ENCODE peak calls at places on chromosomes 5 and 9, in five cellular contexts. J is cardiac muscle cell, D is A549, R is left ventricle myocardium inferior, A is heart right ventricle. G is an unnamed sample.

GRCh38 chr9:124122813-124123462 is 111.4 kb downstream of the LHX2 start:
- DNase-seq in A (no peak), D (no peak), J (peak), R (no peak), G (peak)

GRCh38 chr9:34252016-34252415 is 73.2 kb downstream of the UBAP1 start:
- DNase-seq in D (no peak), J (peak), A (no peak), R (no peak), G (peak)

GRCh38 chr9:88791105-88791805 is 200.0 kb upstream of the S1PR3 start:
- DNase-seq in D (no peak), R (no peak), A (no peak), J (peak), G (peak)

GRCh38 chr5:131943914-131944313 is 1.5 kb downstream of the MEIKIN start:
- DNase-seq in A (no peak), D (no peak), J (no peak), R (no peak), G (no peak)

GRCh38 chr9:96478829-96479371 is 28.9 kb downstream of the HABP4 start:
- DNase-seq in D (no peak), J (peak), A (no peak), R (no peak), G (no peak)

GRCh38 chr5:1169608-1170115 is 31.7 kb upstream of the SLC6A19 start:
- DNase-seq in J (no peak), A (no peak), R (no peak), D (no peak), G (no peak)

GRCh38 chr9:123784513-123784912 is 145.4 kb downstream of the DENND1A start:
- DNase-seq in D (no peak), R (no peak), A (no peak), J (peak), G (peak)

GRCh38 chr5:65822696-65823095 is 100.7 kb downstream of the NLN start:
- DNase-seq in A (no peak), R (no peak), D (no peak), J (no peak), G (no peak)

GRCh38 chr5:114434396-114435219 is 72.7 kb downstream of the KCNN2 start:
- DNase-seq in D (no peak), A (no peak), R (no peak), J (no peak), G (no peak)

GRCh38 chr5:35066260-35066795 is 18.6 kb upstream of the AGXT2 start:
- DNase-seq in D (no peak), J (no peak), A (no peak), R (no peak), G (no peak)

GRCh38 chr9:13626601-13627000 is 347.1 kb upstream of the MPDZ start:
- DNase-seq in A (no peak), R (no peak), J (no peak), D (no peak), G (no peak)

GRCh38 chr9:129798973-129799372 is 4.0 kb upstream of the TOR1B start:
- DNase-seq in J (no peak), A (no peak), D (no peak), R (no peak), G (no peak)

GRCh38 chr9:129801504-129801903 is 1.5 kb upstream of the TOR1B start:
- DNase-seq in J (no peak), D (no peak), R (no peak), A (no peak), G (no peak)

GRCh38 chr9:129803679-129804065 is 688 bp downstream of the TOR1B start:
- DNase-seq in D (no peak), R (no peak), J (no peak), A (no peak), G (no peak)

GRCh38 chr9:129806126-129806525 is 3.1 kb downstream of the TOR1B start:
- DNase-seq in D (no peak), A (no peak), J (no peak), R (no peak), G (no peak)

DNA sequence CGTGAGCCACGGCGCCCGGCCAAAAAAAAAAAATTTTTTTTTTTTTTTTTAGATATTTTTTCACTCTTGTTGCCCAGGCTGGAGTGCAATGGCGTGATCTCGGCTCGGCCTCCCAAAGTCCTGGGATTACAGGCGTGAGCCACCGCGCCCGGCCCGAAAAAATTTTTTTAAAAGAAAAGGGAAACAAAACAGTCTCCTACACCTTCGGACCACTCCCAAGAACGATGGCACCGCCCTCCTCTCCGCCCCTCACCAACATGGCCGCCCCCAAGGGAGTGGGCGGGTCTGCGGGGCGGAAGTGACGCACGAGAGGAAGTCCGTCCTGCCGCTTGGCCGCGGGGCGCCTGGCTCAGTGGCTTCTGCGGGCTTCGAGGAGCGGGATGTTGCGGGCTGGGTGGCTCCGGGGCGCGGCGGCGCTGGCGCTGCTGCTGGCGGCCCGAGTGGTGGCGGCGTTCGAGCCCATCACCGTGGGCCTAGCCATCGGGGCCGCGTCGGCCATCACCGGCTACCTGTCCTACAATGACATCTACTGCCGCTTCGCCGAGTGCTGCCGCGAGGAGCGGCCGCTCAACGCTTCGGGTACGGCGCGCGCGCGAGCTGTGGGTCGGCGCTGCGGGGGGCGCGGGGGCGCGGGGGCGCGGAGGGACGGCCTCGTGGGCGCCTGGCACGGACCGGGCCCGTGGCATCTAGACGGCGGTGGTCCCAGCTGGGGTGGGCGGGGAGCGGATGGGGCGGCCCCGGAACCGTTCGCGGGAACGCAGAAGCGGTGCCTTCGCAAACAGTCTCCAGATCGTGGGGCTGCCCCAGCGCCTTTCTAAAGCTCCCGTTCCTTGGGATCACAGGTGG is at the start of gene TOR1B:
- DNase-seq in D (peak), A (peak), R (peak), J (peak), G (peak)
- H3K4me3 ChIP-seq in D (peak), A (peak), R (peak), J (peak), G (peak)

DNA sequence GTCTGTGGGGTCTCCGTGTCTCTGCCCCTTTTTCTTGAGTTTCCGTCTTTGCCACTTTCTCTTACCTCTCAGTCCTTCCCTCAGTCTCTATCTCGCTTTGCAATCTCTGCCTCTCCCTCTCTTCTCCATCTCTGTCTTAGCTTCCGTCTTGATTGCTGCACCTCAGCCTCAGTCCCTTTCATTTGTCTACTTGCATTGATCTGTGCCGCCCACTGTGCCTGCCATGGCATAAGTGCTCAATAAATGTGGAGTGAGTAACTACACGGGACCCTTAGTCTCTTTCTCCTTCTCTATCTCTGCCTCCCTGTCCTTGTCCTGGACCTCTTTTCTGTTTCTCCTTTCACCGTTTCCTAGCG is 6.6 kb downstream of the PCDHGC5 start:
- DNase-seq in D (no peak), A (no peak), R (no peak), J (no peak), G (no peak)
- H3K4me3 ChIP-seq in D (no peak), A (no peak), R (no peak), J (no peak), G (no peak)

DNA sequence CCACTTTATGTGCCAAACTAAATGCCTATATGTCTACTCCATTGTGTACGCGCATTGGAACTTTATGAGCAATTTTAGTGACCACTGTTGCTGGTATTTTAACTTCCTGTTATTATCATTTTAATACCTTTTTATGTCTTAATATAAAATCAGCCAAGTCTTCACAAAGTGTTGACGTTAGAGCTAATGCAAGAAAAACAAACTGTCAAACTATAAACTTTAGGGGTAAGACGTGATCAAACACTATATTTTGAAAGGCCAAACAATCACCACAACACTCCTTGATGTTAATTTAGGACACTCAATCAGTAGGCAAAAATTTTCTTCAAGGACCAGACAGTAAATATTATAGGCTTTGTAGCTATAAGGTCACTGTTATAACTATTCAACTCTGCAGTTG is 73.9 kb downstream of the PRELID2 start:
- DNase-seq in A (no peak), R (no peak), J (no peak), D (no peak), G (no peak)
- H3K4me3 ChIP-seq in A (no peak), R (no peak), J (no peak), D (no peak), G (no peak)

GRCh38 chr9:100581661-100582060 is 3.8 kb downstream of the CAVIN4 start:
- DNase-seq in J (no peak), D (no peak), R (no peak), A (no peak), G (no peak)
- H3K4me3 ChIP-seq in J (no peak), D (no peak), R (peak), A (peak), G (no peak)

GRCh38 chr9:92350740-92351133 is 25.0 kb downstream of the CENPP start:
- DNase-seq in D (no peak), R (no peak), J (peak), A (no peak), G (peak)
- H3K4me3 ChIP-seq in D (no peak), R (no peak), J (no peak), A (no peak), G (no peak)

GRCh38 chr9:70408393-70409040 is 5.9 kb downstream of the KLF9 start:
- DNase-seq in A (no peak), J (peak), R (no peak), D (no peak), G (peak)
- H3K4me3 ChIP-seq in A (peak), J (no peak), R (peak), D (no peak), G (peak)

GRCh38 chr9:129612815-129613519 is 7.9 kb downstream of the C9orf50 start:
- DNase-seq in D (no peak), A (no peak), J (no peak), R (no peak), G (no peak)

GRCh38 chr9:129610193-129610472 is 10.8 kb downstream of the C9orf50 start:
- DNase-seq in J (no peak), D (no peak), R (no peak), A (no peak), G (no peak)

GRCh38 chr9:129610473-129611301 is 10.2 kb downstream of the C9orf50 start:
- DNase-seq in D (peak), R (peak), J (peak), A (peak), G (peak)

GRCh38 chr9:129612123-129612522 is 8.8 kb downstream of the C9orf50 start:
- DNase-seq in R (no peak), A (no peak), J (no peak), D (no peak), G (no peak)

DNA sequence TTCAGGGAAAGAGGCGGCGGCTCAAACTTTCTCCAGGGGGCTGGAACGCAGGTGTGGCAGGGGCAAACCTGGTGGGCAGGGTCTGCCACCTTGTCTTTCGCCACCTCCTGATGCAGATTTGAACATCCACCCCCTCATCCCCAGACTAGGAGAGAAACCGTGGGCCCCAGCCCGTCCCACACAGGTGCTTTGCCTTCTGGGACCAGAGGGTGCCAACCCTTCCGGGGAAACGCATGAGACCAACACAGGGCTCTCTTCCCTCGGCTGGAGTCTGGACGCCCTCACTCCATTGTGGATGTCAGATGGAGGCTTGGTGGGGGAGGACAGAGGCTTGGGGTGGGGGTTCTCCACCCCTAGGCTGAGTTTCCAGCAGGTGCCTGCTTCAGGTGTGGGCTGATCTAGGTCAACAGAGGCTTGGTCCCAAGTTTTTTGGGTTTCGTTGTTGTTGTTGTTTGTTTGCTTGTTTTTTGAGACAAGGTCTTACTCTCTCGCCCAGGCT is 9.6 kb downstream of the C9orf50 start:
- DNase-seq in J (no peak), D (no peak), A (no peak), R (no peak), G (no peak)
- H3K4me3 ChIP-seq in J (no peak), D (no peak), A (peak), R (peak), G (no peak)

DNA sequence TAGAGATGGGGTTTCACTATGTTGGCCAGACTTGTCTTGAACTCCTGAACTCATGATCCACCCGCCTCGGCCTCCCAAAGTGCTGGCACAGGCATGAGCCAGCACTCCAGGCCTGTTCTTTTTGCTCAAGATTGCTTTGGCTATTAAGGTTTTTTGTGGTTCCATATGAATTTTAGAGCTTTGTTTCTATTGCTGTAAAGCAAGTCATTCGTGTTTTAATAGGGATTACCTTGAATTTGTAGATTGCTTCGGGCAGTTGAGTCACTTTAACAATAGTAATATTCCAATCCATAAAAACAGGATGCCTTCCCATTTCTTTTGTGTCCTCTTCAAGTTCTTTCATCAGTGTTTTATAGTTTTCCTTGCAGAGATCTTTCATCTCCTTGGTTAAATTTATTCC is 22.1 kb downstream of the C6 start:
- DNase-seq in A (no peak), J (no peak), R (no peak), D (no peak), G (no peak)
- H3K4me3 ChIP-seq in A (no peak), J (no peak), R (no peak), D (no peak), G (no peak)